ENCODE peak calls at places on chromosome 5, in seven cellular contexts. One of them, this sample, is unnamed.

GRCh38 chr5:65928860-65929259 is 2.5 kb downstream of the ERBIN start:
- DNase-seq in suprapubic skin: no peak
- DNase-seq in GM23338: no peak
- DNase-seq in transverse colon: no peak
- DNase-seq in spleen: no peak
- DNase-seq in stomach: no peak
- DNase-seq in HCT116: no peak
- DNase-seq in this sample: no peak

GRCh38 chr5:104082754-104083153 is 520.2 kb upstream of the NUDT12 start:
- DNase-seq in suprapubic skin: no peak
- DNase-seq in GM23338: no peak
- DNase-seq in transverse colon: no peak
- DNase-seq in spleen: no peak
- DNase-seq in stomach: no peak
- DNase-seq in HCT116: no peak
- DNase-seq in this sample: no peak

GRCh38 chr5:71873202-71873601 is 154.1 kb downstream of the CARTPT start:
- DNase-seq in suprapubic skin: no peak
- DNase-seq in GM23338: no peak
- DNase-seq in transverse colon: no peak
- DNase-seq in spleen: no peak
- DNase-seq in stomach: no peak
- DNase-seq in HCT116: no peak
- DNase-seq in this sample: no peak

GRCh38 chr5:108193021-108193795 is 188.7 kb downstream of the FBXL17 start:
- DNase-seq in suprapubic skin: no peak
- DNase-seq in GM23338: no peak
- DNase-seq in transverse colon: no peak
- DNase-seq in spleen: no peak
- DNase-seq in stomach: no peak
- DNase-seq in HCT116: no peak
- DNase-seq in this sample: no peak

GRCh38 chr5:119302916-119303897 is 52.6 kb upstream of the TNFAIP8 start:
- DNase-seq in suprapubic skin: no peak
- DNase-seq in GM23338: no peak
- DNase-seq in transverse colon: no peak
- DNase-seq in spleen: no peak
- DNase-seq in stomach: no peak
- DNase-seq in HCT116: no peak
- DNase-seq in this sample: no peak

GRCh38 chr5:167049771-167050567 is 1241.5 kb upstream of the WWC1 start:
- DNase-seq in suprapubic skin: no peak
- DNase-seq in GM23338: peak
- DNase-seq in transverse colon: no peak
- DNase-seq in spleen: no peak
- DNase-seq in stomach: no peak
- DNase-seq in HCT116: no peak
- DNase-seq in this sample: no peak

GRCh38 chr5:69416180-69416579 is 1.3 kb downstream of the MARVELD2 start:
- DNase-seq in suprapubic skin: no peak
- DNase-seq in GM23338: peak
- DNase-seq in transverse colon: no peak
- DNase-seq in spleen: no peak
- DNase-seq in stomach: no peak
- DNase-seq in HCT116: no peak
- DNase-seq in this sample: no peak

GRCh38 chr5:108141676-108142075 is 240.2 kb downstream of the FBXL17 start:
- DNase-seq in suprapubic skin: no peak
- DNase-seq in GM23338: no peak
- DNase-seq in transverse colon: no peak
- DNase-seq in spleen: no peak
- DNase-seq in stomach: no peak
- DNase-seq in HCT116: no peak
- DNase-seq in this sample: no peak

GRCh38 chr5:68445257-68446069 is 229.9 kb downstream of the PIK3R1 start:
- DNase-seq in suprapubic skin: no peak
- DNase-seq in GM23338: no peak
- DNase-seq in transverse colon: no peak
- DNase-seq in spleen: no peak
- DNase-seq in stomach: no peak
- DNase-seq in HCT116: no peak
- DNase-seq in this sample: no peak

GRCh38 chr5:102765350-102765749 is 10.2 kb downstream of the PAM start:
- DNase-seq in suprapubic skin: no peak
- DNase-seq in GM23338: no peak
- DNase-seq in transverse colon: no peak
- DNase-seq in spleen: no peak
- DNase-seq in stomach: no peak
- DNase-seq in HCT116: no peak
- DNase-seq in this sample: no peak

GRCh38 chr5:163916376-163916775 is 411.0 kb downstream of the MAT2B start:
- DNase-seq in suprapubic skin: no peak
- DNase-seq in GM23338: no peak
- DNase-seq in transverse colon: peak
- DNase-seq in spleen: no peak
- DNase-seq in stomach: no peak
- DNase-seq in HCT116: no peak
- DNase-seq in this sample: no peak

GRCh38 chr5:176364765-176365662 is at the start of gene ARL10:
- DNase-seq in suprapubic skin: no peak
- DNase-seq in GM23338: peak
- DNase-seq in transverse colon: peak
- DNase-seq in spleen: peak
- DNase-seq in stomach: no peak
- DNase-seq in HCT116: no peak
- DNase-seq in this sample: no peak

GRCh38 chr5:88660326-88660946 is 222.5 kb downstream of the MEF2C start:
- DNase-seq in suprapubic skin: no peak
- DNase-seq in GM23338: peak
- DNase-seq in transverse colon: no peak
- DNase-seq in spleen: no peak
- DNase-seq in stomach: no peak
- DNase-seq in HCT116: peak
- DNase-seq in this sample: peak

GRCh38 chr5:53481354-53481886 is 991 bp downstream of the FST start:
- DNase-seq in suprapubic skin: no peak
- DNase-seq in GM23338: no peak
- DNase-seq in transverse colon: no peak
- DNase-seq in spleen: no peak
- DNase-seq in stomach: no peak
- DNase-seq in HCT116: no peak
- DNase-seq in this sample: no peak

GRCh38 chr5:53481887-53482716 is 1.7 kb downstream of the FST start:
- DNase-seq in suprapubic skin: peak
- DNase-seq in GM23338: peak
- DNase-seq in transverse colon: peak
- DNase-seq in spleen: peak
- DNase-seq in stomach: peak
- DNase-seq in HCT116: peak
- DNase-seq in this sample: peak

GRCh38 chr5:53479045-53479655 is 1.3 kb upstream of the FST start:
- DNase-seq in suprapubic skin: no peak
- DNase-seq in GM23338: peak
- DNase-seq in transverse colon: no peak
- DNase-seq in spleen: no peak
- DNase-seq in stomach: no peak
- DNase-seq in HCT116: no peak
- DNase-seq in this sample: no peak

GRCh38 chr5:53479656-53480473 is 564 bp upstream of the FST start:
- DNase-seq in suprapubic skin: peak
- DNase-seq in GM23338: peak
- DNase-seq in transverse colon: peak
- DNase-seq in spleen: peak
- DNase-seq in stomach: peak
- DNase-seq in HCT116: no peak
- DNase-seq in this sample: no peak

GRCh38 chr5:53480474-53481353 is at the start of gene FST:
- DNase-seq in suprapubic skin: no peak
- DNase-seq in GM23338: peak
- DNase-seq in transverse colon: no peak
- DNase-seq in spleen: peak
- DNase-seq in stomach: peak
- DNase-seq in HCT116: no peak
- DNase-seq in this sample: no peak
- TF ChIP-seq POLR2AphosphoS5 in suprapubic skin: no peak
- TF ChIP-seq POLR2AphosphoS5 in GM23338: no peak
- TF ChIP-seq POLR2AphosphoS5 in transverse colon: no peak
- TF ChIP-seq POLR2AphosphoS5 in spleen: no peak
- TF ChIP-seq POLR2AphosphoS5 in stomach: no peak
- TF ChIP-seq POLR2AphosphoS5 in HCT116: no peak
- TF ChIP-seq POLR2AphosphoS5 in this sample: no peak

GRCh38 chr5:159097461-159098284 is 2.0 kb downstream of the EBF1 start:
- DNase-seq in suprapubic skin: no peak
- DNase-seq in GM23338: peak
- DNase-seq in transverse colon: no peak
- DNase-seq in spleen: peak
- DNase-seq in stomach: no peak
- DNase-seq in HCT116: no peak
- DNase-seq in this sample: no peak

GRCh38 chr5:159095882-159096554 is 3.7 kb downstream of the EBF1 start:
- DNase-seq in suprapubic skin: no peak
- DNase-seq in GM23338: peak
- DNase-seq in transverse colon: no peak
- DNase-seq in spleen: no peak
- DNase-seq in stomach: no peak
- DNase-seq in HCT116: no peak
- DNase-seq in this sample: no peak

GRCh38 chr5:159094745-159095144 is 5.0 kb downstream of the EBF1 start:
- DNase-seq in suprapubic skin: peak
- DNase-seq in GM23338: peak
- DNase-seq in transverse colon: peak
- DNase-seq in spleen: peak
- DNase-seq in stomach: peak
- DNase-seq in HCT116: peak
- DNase-seq in this sample: no peak

GRCh38 chr5:159096555-159097460 is 2.9 kb downstream of the EBF1 start:
- DNase-seq in suprapubic skin: no peak
- DNase-seq in GM23338: peak
- DNase-seq in transverse colon: no peak
- DNase-seq in spleen: no peak
- DNase-seq in stomach: no peak
- DNase-seq in HCT116: no peak
- DNase-seq in this sample: no peak

GRCh38 chr5:159095218-159095617 is 4.5 kb downstream of the EBF1 start:
- DNase-seq in suprapubic skin: no peak
- DNase-seq in GM23338: peak
- DNase-seq in transverse colon: no peak
- DNase-seq in spleen: no peak
- DNase-seq in stomach: no peak
- DNase-seq in HCT116: no peak
- DNase-seq in this sample: no peak
- H3K4me3 ChIP-seq in suprapubic skin: peak
- H3K4me3 ChIP-seq in GM23338: peak
- H3K4me3 ChIP-seq in transverse colon: no peak
- H3K4me3 ChIP-seq in spleen: no peak
- H3K4me3 ChIP-seq in stomach: peak
- H3K4me3 ChIP-seq in HCT116: no peak
- H3K4me3 ChIP-seq in this sample: peak

GRCh38 chr5:41789434-41789833 is 80.8 kb downstream of the OXCT1 start:
- DNase-seq in suprapubic skin: no peak
- DNase-seq in GM23338: no peak
- DNase-seq in transverse colon: no peak
- DNase-seq in spleen: no peak
- DNase-seq in stomach: no peak
- DNase-seq in HCT116: no peak
- DNase-seq in this sample: no peak

GRCh38 chr5:41790038-41790776 is 80.0 kb downstream of the OXCT1 start:
- DNase-seq in suprapubic skin: no peak
- DNase-seq in GM23338: no peak
- DNase-seq in transverse colon: no peak
- DNase-seq in spleen: no peak
- DNase-seq in stomach: no peak
- DNase-seq in HCT116: no peak
- DNase-seq in this sample: no peak

GRCh38 chr5:41785061-41785460 is 85.2 kb downstream of the OXCT1 start:
- DNase-seq in suprapubic skin: no peak
- DNase-seq in GM23338: no peak
- DNase-seq in transverse colon: no peak
- DNase-seq in spleen: no peak
- DNase-seq in stomach: no peak
- DNase-seq in HCT116: no peak
- DNase-seq in this sample: no peak

GRCh38 chr5:41787257-41787656 is 83.0 kb downstream of the OXCT1 start:
- DNase-seq in suprapubic skin: no peak
- DNase-seq in GM23338: peak
- DNase-seq in transverse colon: no peak
- DNase-seq in spleen: no peak
- DNase-seq in stomach: no peak
- DNase-seq in HCT116: no peak
- DNase-seq in this sample: no peak

GRCh38 chr5:41788800-41789395 is 81.3 kb downstream of the OXCT1 start:
- DNase-seq in suprapubic skin: no peak
- DNase-seq in GM23338: no peak
- DNase-seq in transverse colon: no peak
- DNase-seq in spleen: no peak
- DNase-seq in stomach: no peak
- DNase-seq in HCT116: no peak
- DNase-seq in this sample: no peak
- TF ChIP-seq POLR2AphosphoS5 in suprapubic skin: no peak
- TF ChIP-seq POLR2AphosphoS5 in GM23338: no peak
- TF ChIP-seq POLR2AphosphoS5 in transverse colon: no peak
- TF ChIP-seq POLR2AphosphoS5 in spleen: no peak
- TF ChIP-seq POLR2AphosphoS5 in stomach: no peak
- TF ChIP-seq POLR2AphosphoS5 in HCT116: no peak
- TF ChIP-seq POLR2AphosphoS5 in this sample: no peak

GRCh38 chr5:93736284-93736683 is 5.1 kb downstream of the POU5F2 start:
- DNase-seq in suprapubic skin: no peak
- DNase-seq in GM23338: no peak
- DNase-seq in transverse colon: no peak
- DNase-seq in spleen: no peak
- DNase-seq in stomach: no peak
- DNase-seq in HCT116: no peak
- DNase-seq in this sample: no peak
- H3K4me3 ChIP-seq in suprapubic skin: no peak
- H3K4me3 ChIP-seq in GM23338: no peak
- H3K4me3 ChIP-seq in transverse colon: no peak
- H3K4me3 ChIP-seq in spleen: no peak
- H3K4me3 ChIP-seq in stomach: no peak
- H3K4me3 ChIP-seq in HCT116: no peak
- H3K4me3 ChIP-seq in this sample: no peak

DNA sequence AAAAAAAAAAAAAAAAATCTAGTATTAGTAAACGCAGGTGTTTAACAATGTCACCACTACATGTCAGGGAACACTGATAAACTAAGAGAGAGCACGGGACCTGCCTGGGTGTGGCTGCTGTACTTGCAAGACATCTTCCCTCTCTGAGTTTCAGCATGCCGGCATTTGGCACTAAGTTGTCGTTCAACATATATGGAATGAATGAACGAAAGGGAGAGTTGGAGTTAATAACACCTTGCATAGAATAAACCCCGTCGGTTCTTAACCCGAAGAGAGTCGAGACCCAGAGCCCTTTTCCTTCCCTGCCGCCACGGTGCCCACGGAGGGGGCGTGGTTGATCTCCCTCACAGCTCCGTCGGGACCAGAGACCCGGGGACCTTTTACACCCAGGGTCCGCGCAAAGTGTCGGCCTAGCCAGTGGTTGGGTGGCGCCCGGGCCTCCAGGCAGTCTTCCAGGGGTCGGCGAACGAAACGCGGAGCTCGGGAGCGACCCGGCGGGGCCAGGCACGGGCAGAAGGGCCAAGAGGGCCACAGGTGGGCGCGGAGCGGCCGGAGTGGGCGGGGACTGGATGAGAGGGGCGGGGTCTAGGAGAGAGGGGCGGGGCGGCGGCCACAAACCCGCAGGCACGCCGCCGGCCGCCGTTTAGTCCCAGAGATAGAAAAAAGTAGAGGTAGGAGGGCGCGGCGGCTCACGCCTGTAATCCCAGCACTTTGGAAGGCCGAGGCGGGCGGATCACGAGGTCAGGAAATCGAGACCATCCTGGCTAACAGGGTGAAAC is 767 bp upstream of the RPL26L1 start:
- DNase-seq in suprapubic skin: peak
- DNase-seq in GM23338: peak
- DNase-seq in transverse colon: peak
- DNase-seq in spleen: peak
- DNase-seq in stomach: peak
- DNase-seq in HCT116: peak
- DNase-seq in this sample: no peak
- TF ChIP-seq POLR2AphosphoS5 in suprapubic skin: no peak
- TF ChIP-seq POLR2AphosphoS5 in GM23338: no peak
- TF ChIP-seq POLR2AphosphoS5 in transverse colon: no peak
- TF ChIP-seq POLR2AphosphoS5 in spleen: peak
- TF ChIP-seq POLR2AphosphoS5 in stomach: no peak
- TF ChIP-seq POLR2AphosphoS5 in HCT116: peak
- TF ChIP-seq POLR2AphosphoS5 in this sample: no peak